ENCODE peak calls at places on chromosome 13, in five cellular contexts. B, U, I, A and C are unnamed samples.

GRCh38 chr13:42320375-42320787 is 48.4 kb downstream of the AKAP11 start:
- DNase-seq in I (no peak), U (no peak), A (no peak), B (no peak), C (no peak)

GRCh38 chr13:73684286-73684685 is 449.9 kb downstream of the KLF12 start:
- DNase-seq in B (no peak), A (no peak), U (no peak), I (no peak), C (no peak)

GRCh38 chr13:94706854-94707399 is 5.4 kb downstream of the SOX21 start:
- DNase-seq in U (no peak), B (no peak), A (no peak), I (no peak), C (no peak)

GRCh38 chr13:28558126-28558525 is 63.2 kb upstream of the FLT1 start:
- DNase-seq in B (no peak), A (no peak), U (peak), I (no peak), C (no peak)

GRCh38 chr13:106041445-106041844 is 494.0 kb downstream of the EFNB2 start:
- DNase-seq in B (no peak), A (no peak), I (no peak), U (no peak), C (no peak)

GRCh38 chr13:103288114-103288513 is 221.9 kb upstream of the SLC10A2 start:
- DNase-seq in I (no peak), B (no peak), U (no peak), A (no peak), C (no peak)

GRCh38 chr13:78595819-78596700 is 7.3 kb downstream of the POU4F1 start:
- DNase-seq in I (peak), U (no peak), B (no peak), A (no peak), C (peak)

GRCh38 chr13:25574437-25575426 is 203.0 kb downstream of the ATP8A2 start:
- DNase-seq in A (peak), I (peak), B (peak), U (peak), C (peak)

GRCh38 chr13:33927315-33927714 is 109.4 kb downstream of the RFC3 start:
- DNase-seq in B (no peak), A (no peak), I (no peak), U (no peak), C (no peak)

GRCh38 chr13:27919299-27919933 is 384 bp upstream of the PDX1 start:
- DNase-seq in A (no peak), U (no peak), B (no peak), I (no peak), C (no peak)

GRCh38 chr13:50370303-50370950 is 355.2 kb downstream of the KCNRG start:
- DNase-seq in I (no peak), B (no peak), U (no peak), A (no peak), C (no peak)

GRCh38 chr13:22235285-22235949 is 564.5 kb downstream of the FGF9 start:
- DNase-seq in A (no peak), U (no peak), B (no peak), I (no peak), C (no peak)

GRCh38 chr13:78589206-78589605 is 14.1 kb downstream of the POU4F1 start:
- DNase-seq in B (peak), A (no peak), U (no peak), I (peak), C (no peak)

GRCh38 chr13:76711515-76712182 is 174.6 kb downstream of the KCTD12 start:
- DNase-seq in I (no peak), B (no peak), U (peak), A (no peak), C (no peak)

GRCh38 chr13:103351035-103351828 is 285.0 kb upstream of the SLC10A2 start:
- DNase-seq in U (no peak), B (no peak), I (peak), A (no peak), C (no peak)

GRCh38 chr13:71856548-71856947 is 10.5 kb downstream of the DACH1 start:
- DNase-seq in U (no peak), B (no peak), I (no peak), A (no peak), C (no peak)

GRCh38 chr13:20969182-20969581 is 66.6 kb upstream of the XPO4 start:
- DNase-seq in U (no peak), B (no peak), A (no peak), I (no peak), C (no peak)

GRCh38 chr13:110524484-110525254 is 36.9 kb downstream of the RAB20 start:
- DNase-seq in U (no peak), B (no peak), I (peak), A (no peak), C (peak)

GRCh38 chr13:94431987-94432386 is 47.5 kb downstream of the DCT start:
- DNase-seq in A (no peak), B (no peak), I (no peak), U (no peak), C (no peak)

GRCh38 chr13:99796175-99796819 is 175.3 kb downstream of the ZIC5 start:
- DNase-seq in U (peak), A (no peak), I (no peak), B (no peak), C (peak)

GRCh38 chr13:49374585-49375290 is 69.1 kb downstream of the CAB39L start:
- DNase-seq in A (no peak), I (no peak), B (no peak), U (peak), C (no peak)

GRCh38 chr13:48542581-48543341 is 9.9 kb upstream of the RCBTB2 start:
- DNase-seq in I (peak), U (no peak), B (peak), A (no peak), C (no peak)

GRCh38 chr13:95091755-95092154 is 209.5 kb downstream of the ABCC4 start:
- DNase-seq in B (no peak), A (no peak), U (no peak), I (no peak), C (no peak)

GRCh38 chr13:49428041-49428763 is 15.7 kb downstream of the CAB39L start:
- DNase-seq in A (no peak), U (no peak), I (no peak), B (no peak), C (no peak)

GRCh38 chr13:80083516-80084085 is 257.3 kb downstream of the SPRY2 start:
- DNase-seq in A (no peak), I (no peak), U (no peak), B (no peak), C (no peak)

GRCh38 chr13:50357586-50358118 is 342.4 kb downstream of the KCNRG start:
- DNase-seq in U (peak), B (no peak), I (no peak), A (no peak), C (no peak)

GRCh38 chr13:29800687-29801086 is 49.7 kb downstream of the UBL3 start:
- DNase-seq in A (no peak), U (no peak), I (no peak), B (no peak), C (no peak)

GRCh38 chr13:102286326-102286725 is 115.5 kb downstream of the FGF14 start:
- DNase-seq in B (no peak), I (no peak), U (peak), A (no peak), C (no peak)

GRCh38 chr13:27712421-27712820 is 79.9 kb upstream of the GSX1 start:
- DNase-seq in A (no peak), B (no peak), U (no peak), I (peak), C (no peak)

GRCh38 chr13:100298116-100298681 is 209.3 kb downstream of the PCCA start:
- DNase-seq in U (no peak), B (no peak), A (no peak), I (no peak), C (no peak)

GRCh38 chr13:30049692-30050091 is 199.3 kb upstream of the UBL3 start:
- DNase-seq in U (no peak), B (no peak), I (no peak), A (no peak), C (peak)

GRCh38 chr13:111623170-111623569 is 302.7 kb downstream of the TEX29 start:
- DNase-seq in I (no peak), B (no peak), U (no peak), A (no peak), C (no peak)

GRCh38 chr13:25992076-25992475 is 59.7 kb downstream of the SHISA2 start:
- DNase-seq in I (no peak), B (no peak), U (no peak), A (no peak), C (no peak)

GRCh38 chr13:87089391-87089790 is 581.8 kb upstream of the SLITRK5 start:
- DNase-seq in U (peak), I (no peak), B (no peak), A (no peak), C (no peak)

GRCh38 chr13:40681341-40682051 is 15.1 kb upstream of the FOXO1 start:
- DNase-seq in U (no peak), B (no peak), A (no peak), I (no peak), C (no peak)